ENCODE peak calls at places on chromosomes 7 and 10, in six cellular contexts. C is psoas muscle, Z is OCI-LY7, I is Panc1, F is fibroblast of lung, E is WTC11. W is an unnamed sample.

GRCh38 chr10:23100331-23101030 is 5.1 kb downstream of the MSRB2 start:
- DNase-seq in F (no peak), I (no peak), Z (peak), E (no peak), C (no peak), W (no peak)

GRCh38 chr10:118870467-118871243 is 115.9 kb upstream of the CACUL1 start:
- DNase-seq in C (no peak), F (peak), Z (no peak), E (no peak), I (no peak), W (peak)

GRCh38 chr7:47795631-47796030 is 152.6 kb downstream of the PKD1L1 start:
- DNase-seq in E (no peak), Z (no peak), I (no peak), C (no peak), F (peak), W (no peak)

GRCh38 chr10:125225051-125225450 is 64.7 kb upstream of the CTBP2 start:
- DNase-seq in F (no peak), C (no peak), Z (no peak), I (no peak), E (no peak), W (no peak)

GRCh38 chr10:93412801-93413200 is 69.3 kb downstream of the MYOF start:
- DNase-seq in Z (peak), I (no peak), C (no peak), F (no peak), E (no peak), W (no peak)

GRCh38 chr10:105384056-105384455 is 743.0 kb downstream of the SORCS3 start:
- DNase-seq in E (no peak), I (no peak), F (no peak), Z (no peak), C (no peak), W (no peak)

GRCh38 chr10:24541239-24541753 is 182.4 kb downstream of the ARHGAP21 start:
- DNase-seq in E (no peak), I (no peak), F (no peak), Z (no peak), C (no peak), W (no peak)

GRCh38 chr10:46518028-46518725 is 38.3 kb downstream of the GPRIN2 start:
- DNase-seq in E (peak), Z (no peak), F (no peak), I (no peak), C (peak), W (no peak)

GRCh38 chr10:17673517-17674051 is 29.6 kb downstream of the STAM start:
- DNase-seq in E (peak), C (no peak), I (peak), F (peak), Z (no peak), W (no peak)

GRCh38 chr10:3491571-3491970 is 293.4 kb downstream of the KLF6 start:
- DNase-seq in Z (no peak), I (no peak), F (no peak), C (no peak), E (no peak), W (no peak)

GRCh38 chr10:88994034-88994433 is 3.4 kb downstream of the FAS start:
- DNase-seq in Z (no peak), E (no peak), F (peak), C (no peak), I (no peak), W (no peak)

GRCh38 chr10:11401314-11402222 is 209.9 kb downstream of the USP6NL start:
- DNase-seq in C (no peak), F (no peak), E (no peak), Z (no peak), I (no peak), W (no peak)

GRCh38 chr7:114783413-114783812 is 138.5 kb upstream of the MDFIC start:
- DNase-seq in E (no peak), F (no peak), Z (no peak), C (no peak), I (no peak), W (no peak)

GRCh38 chr10:47364366-47364765 is 16.2 kb downstream of the RBP3 start:
- DNase-seq in E (no peak), C (peak), F (no peak), I (no peak), Z (no peak), W (no peak)

GRCh38 chr7:12757443-12757842 is 70.0 kb downstream of the ARL4A start:
- DNase-seq in F (peak), I (no peak), E (no peak), C (no peak), Z (no peak), W (no peak)

GRCh38 chr10:99540673-99541531 is 8.2 kb downstream of the NKX2-3 start:
- DNase-seq in E (peak), I (no peak), C (no peak), F (no peak), Z (no peak), W (no peak)

GRCh38 chr10:76764177-76764576 is 873.4 kb downstream of the KCNMA1 start:
- DNase-seq in F (no peak), E (no peak), C (no peak), I (no peak), Z (no peak), W (no peak)

GRCh38 chr7:8125680-8126444 is 136.1 kb downstream of the ICA1 start:
- DNase-seq in E (no peak), F (no peak), I (no peak), C (no peak), Z (peak), W (no peak)

GRCh38 chr10:98074315-98074911 is 44.0 kb upstream of the CRTAC1 start:
- DNase-seq in Z (peak), E (peak), C (no peak), F (peak), I (no peak), W (peak)

GRCh38 chr10:21523007-21523406 is 2.5 kb downstream of the SKIDA1 start:
- DNase-seq in C (no peak), E (no peak), I (no peak), Z (no peak), F (no peak), W (no peak)
- TF ChIP-seq CTCF in C (no peak), E (no peak), I (peak), Z (no peak), F (no peak), W (no peak)

GRCh38 chr7:129368389-129368986 is 65.7 kb upstream of the STRIP2 start:
- DNase-seq in C (no peak), E (no peak), F (no peak), Z (peak), I (no peak), W (peak)

GRCh38 chr7:129367700-129368388 is 66.4 kb upstream of the STRIP2 start:
- DNase-seq in I (peak), C (peak), F (peak), Z (peak), E (peak), W (peak)

GRCh38 chr7:129367349-129367699 is 66.9 kb upstream of the STRIP2 start:
- DNase-seq in Z (no peak), F (no peak), C (no peak), E (no peak), I (no peak), W (no peak)

GRCh38 chr7:129373651-129374428 is 60.4 kb upstream of the STRIP2 start:
- DNase-seq in F (no peak), C (no peak), I (no peak), Z (no peak), E (no peak), W (no peak)

GRCh38 chr7:129370812-129371211 is 63.4 kb upstream of the STRIP2 start:
- DNase-seq in C (no peak), E (no peak), Z (no peak), F (peak), I (no peak), W (no peak)
- TF ChIP-seq CTCF in C (no peak), E (no peak), Z (no peak), F (no peak), I (peak), W (no peak)

GRCh38 chr7:106959753-106960152 is 84.8 kb upstream of the PRKAR2B start:
- DNase-seq in Z (peak), F (no peak), I (no peak), C (no peak), E (peak), W (peak)
- TF ChIP-seq CTCF in Z (peak), F (no peak), I (no peak), C (no peak), E (peak), W (peak)

DNA sequence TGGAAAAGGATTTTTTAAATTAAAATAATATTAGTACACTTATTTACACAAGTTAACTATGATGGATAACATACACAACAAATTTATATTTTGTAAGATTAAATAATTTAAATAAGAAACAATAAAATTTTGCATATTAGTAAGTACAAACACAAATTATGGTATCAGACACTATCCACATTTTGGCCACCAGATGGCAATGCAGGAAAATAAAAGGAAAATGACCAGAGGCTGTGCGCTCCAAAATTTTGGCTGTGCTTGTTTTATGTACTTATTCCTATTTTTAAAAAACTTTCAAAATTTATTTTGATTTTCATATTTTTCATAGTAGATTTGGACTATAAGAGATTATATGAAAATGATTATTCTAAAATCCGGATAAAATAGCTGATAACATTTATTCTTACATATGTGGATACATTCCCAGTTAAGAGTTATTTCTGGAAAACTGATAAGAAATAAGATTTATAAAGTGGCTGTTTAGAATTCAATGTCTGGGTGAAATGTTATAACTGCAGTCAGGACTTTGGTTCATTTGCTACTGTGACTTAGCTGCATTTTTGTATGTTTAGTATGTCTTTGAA is 274.7 kb upstream of the HGF start:
- DNase-seq in E (no peak), Z (peak), I (peak), F (peak), C (no peak), W (peak)
- TF ChIP-seq CTCF in E (peak), Z (peak), I (peak), F (peak), C (peak), W (peak)

GRCh38 chr7:36155811-36156361 is 2.8 kb downstream of the EEPD1 start:
- DNase-seq in C (peak), Z (peak), F (peak), I (no peak), E (no peak), W (peak)
- TF ChIP-seq CTCF in C (no peak), Z (no peak), F (no peak), I (peak), E (no peak), W (no peak)

GRCh38 chr7:117993377-117994003 is 120.2 kb upstream of the CTTNBP2 start:
- DNase-seq in E (peak), I (peak), C (no peak), Z (peak), F (peak), W (peak)
- TF ChIP-seq CTCF in E (peak), I (peak), C (no peak), Z (peak), F (peak), W (peak)

W was measured in endothelial cell.